ENCODE peak calls at places on chromosomes 11 and 22, in six cellular contexts. J, W, G, Y, V and P are unnamed samples.

GRCh38 chr22:48885271-48885918 is 942.3 kb downstream of the BRD1 start:
- DNase-seq in J (no peak), W (no peak), G (no peak), Y (no peak), V (no peak), P (no peak)

GRCh38 chr22:28111501-28111900 is 192.4 kb upstream of the PITPNB start:
- DNase-seq in J (no peak), W (no peak), G (no peak), Y (no peak), V (no peak), P (no peak)

GRCh38 chr22:25351631-25352293 is 132.3 kb downstream of the CRYBB2 start:
- DNase-seq in J (no peak), W (no peak), G (no peak), Y (no peak), V (no peak), P (no peak)

GRCh38 chr22:36578619-36579018 is 49.7 kb upstream of the EIF3D start:
- DNase-seq in J (no peak), W (no peak), G (no peak), Y (no peak), V (no peak), P (no peak)

GRCh38 chr22:49207008-49207775 is 620.5 kb downstream of the BRD1 start:
- DNase-seq in J (no peak), W (no peak), G (no peak), Y (no peak), V (no peak), P (no peak)

GRCh38 chr11:118074785-118075184 is 2.1 kb upstream of the TMPRSS4 start:
- DNase-seq in J (no peak), W (no peak), G (no peak), Y (no peak), V (no peak), P (no peak)

GRCh38 chr11:126468102-126468521 is 112.6 kb downstream of the ST3GAL4 start:
- DNase-seq in J (no peak), W (no peak), G (no peak), Y (peak; percentile 9), V (no peak), P (no peak)

GRCh38 chr11:75472081-75472732 is 39.2 kb upstream of the KLHL35 start:
- DNase-seq in J (no peak), W (no peak), G (no peak), Y (no peak), V (no peak), P (no peak)

GRCh38 chr11:17851697-17852096 is 117.1 kb downstream of the KCNC1 start:
- DNase-seq in J (no peak), W (no peak), G (no peak), Y (no peak), V (no peak), P (no peak)

GRCh38 chr11:34866375-34866774 is 49.8 kb downstream of the APIP start:
- DNase-seq in J (no peak), W (no peak), G (no peak), Y (peak; percentile 56), V (no peak), P (no peak)

GRCh38 chr22:42335839-42336378 is 65.5 kb upstream of the TCF20 start:
- DNase-seq in J (no peak), W (peak; percentile 31), G (no peak), Y (no peak), V (no peak), P (no peak)

GRCh38 chr11:130872961-130873360 is 43.3 kb downstream of the SNX19 start:
- DNase-seq in J (no peak), W (no peak), G (no peak), Y (peak; percentile 26), V (no peak), P (no peak)

GRCh38 chr22:46568102-46568809 is 30.8 kb upstream of the CELSR1 start:
- DNase-seq in J (no peak), W (no peak), G (no peak), Y (no peak), V (no peak), P (no peak)

GRCh38 chr11:103486609-103487008 is 377.4 kb downstream of the DYNC2H1 start:
- DNase-seq in J (no peak), W (no peak), G (no peak), Y (no peak), V (no peak), P (no peak)

GRCh38 chr11:119493712-119494111 is 70.7 kb upstream of the THY1 start:
- DNase-seq in J (no peak), W (no peak), G (peak; percentile 55), Y (no peak), V (no peak), P (no peak)

GRCh38 chr11:64558065-64558745 is 32.8 kb upstream of the SLC22A12 start:
- DNase-seq in J (no peak), W (no peak), G (no peak), Y (no peak), V (no peak), P (no peak)

GRCh38 chr11:37264783-37265182 is 666.7 kb upstream of the RAG2 start:
- DNase-seq in J (no peak), W (no peak), G (no peak), Y (peak; percentile 9), V (peak; percentile 80), P (no peak)

GRCh38 chr11:22337571-22338464 is at the start of gene SLC17A6:
- DNase-seq in J (no peak), W (peak; percentile 75), G (peak; percentile 83), Y (peak; percentile 24), V (peak; percentile 48), P (no peak)

GRCh38 chr11:9176550-9176949 is 85.2 kb upstream of the SCUBE2 start:
- DNase-seq in J (no peak), W (no peak), G (no peak), Y (no peak), V (no peak), P (no peak)